ENCODE peak calls at places on chromosomes 4 and X, in five cellular contexts. X is upper lobe of right lung; Y is pancreas; N is spleen; T is CD8-positive, alpha-beta T cell. A is an unnamed sample.

GRCh38 chr4:6123976-6124375 is 76.4 kb downstream of the JAKMIP1 start:
- DNase-seq in X (peak; percentile 46), Y (no peak), N (no peak), T (no peak), A (no peak)

GRCh38 chrX:11137543-11138139 is 26.5 kb downstream of the HCCS start:
- DNase-seq in X (no peak), Y (no peak), N (no peak), T (no peak), A (no peak)

GRCh38 chr4:99960648-99961047 is 10.6 kb upstream of the H2AZ1 start:
- DNase-seq in X (no peak), Y (no peak), N (no peak), T (no peak), A (no peak)

GRCh38 chr4:114378306-114378903 is 220.2 kb upstream of the UGT8 start:
- DNase-seq in X (no peak), Y (no peak), N (no peak), T (no peak), A (no peak)

GRCh38 chrX:46260502-46260901 is 284.7 kb downstream of the ZNF674 start:
- DNase-seq in X (no peak), Y (no peak), N (no peak), T (no peak), A (no peak)

GRCh38 chrX:40035726-40036125 is 62.0 kb downstream of the BCOR start:
- DNase-seq in X (no peak), Y (no peak), N (no peak), T (no peak), A (no peak)

GRCh38 chr4:8113611-8114343 is 44.8 kb downstream of the ABLIM2 start:
- DNase-seq in X (no peak), Y (no peak), N (peak; percentile 71), T (no peak), A (no peak)

GRCh38 chrX:133448512-133449076 is 33.3 kb upstream of the GPC4 start:
- DNase-seq in X (no peak), Y (no peak), N (no peak), T (no peak), A (no peak)

GRCh38 chrX:72238721-72239475 is at the start of gene ERCC6L:
- DNase-seq in X (peak; percentile 93), Y (peak; percentile 85), N (peak; percentile 95), T (peak; percentile 65), A (peak; percentile 95)

GRCh38 chr4:11455201-11455835 is 26.6 kb upstream of the HS3ST1 start:
- DNase-seq in X (no peak), Y (no peak), N (no peak), T (no peak), A (no peak)

GRCh38 chr4:156223985-156224384 is 270.3 kb upstream of the CTSO start:
- DNase-seq in X (no peak), Y (no peak), N (no peak), T (no peak), A (no peak)

GRCh38 chr4:156545003-156545785 is 426.4 kb downstream of the PDGFC start:
- DNase-seq in X (no peak), Y (no peak), N (no peak), T (no peak), A (no peak)

GRCh38 chr4:44738615-44739014 is 12.3 kb upstream of the GNPDA2 start:
- DNase-seq in X (no peak), Y (no peak), N (no peak), T (no peak), A (no peak)

GRCh38 chr4:124903995-124904722 is 191.6 kb upstream of the ANKRD50 start:
- DNase-seq in X (no peak), Y (peak; percentile 49), N (no peak), T (no peak), A (peak; percentile 47)

GRCh38 chr4:173642509-173642908 is 112.5 kb upstream of the HAND2 start:
- DNase-seq in X (no peak), Y (no peak), N (no peak), T (no peak), A (no peak)

GRCh38 chr4:172514801-172515200 is 653.8 kb upstream of the GALNT7 start:
- DNase-seq in X (no peak), Y (no peak), N (no peak), T (no peak), A (no peak)

GRCh38 chr4:183996868-183997267 is 91.8 kb downstream of the STOX2 start:
- DNase-seq in X (no peak), Y (no peak), N (no peak), T (no peak), A (no peak)

GRCh38 chrX:141936080-141936479 is 32.4 kb downstream of the MAGEC1 start:
- DNase-seq in X (no peak), Y (no peak), N (no peak), T (no peak), A (no peak)

DNA sequence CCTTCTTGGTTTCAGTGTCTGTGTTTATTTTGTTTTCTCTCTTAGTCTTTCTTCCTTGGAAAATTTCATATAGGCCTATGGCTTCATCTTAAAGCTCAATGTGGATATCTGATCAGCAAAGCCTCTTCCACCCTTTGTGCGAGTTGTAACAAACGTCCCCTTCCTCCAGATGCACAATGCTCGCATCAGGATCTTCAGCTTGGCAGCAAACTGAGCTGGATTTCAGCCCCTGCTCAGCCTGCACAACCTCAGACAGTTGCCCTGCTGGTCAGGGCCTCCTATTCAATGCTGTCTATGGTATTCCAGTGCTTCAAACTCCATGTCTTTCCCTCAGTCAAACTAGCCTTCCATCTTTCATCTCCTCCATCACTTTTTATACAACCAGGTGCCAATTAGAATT is 309.4 kb downstream of the ARHGAP24 start:
- DNase-seq in X (no peak), Y (no peak), N (no peak), T (no peak), A (no peak)
- H3K27ac ChIP-seq in X (no peak overlapping the region), Y (no peak overlapping the region), N (peak overlapping the region; percentile 4), T (no peak overlapping the region), A (no peak overlapping the region)

GRCh38 chr4:76011018-76011670 is 3.8 kb upstream of the CXCL9 start:
- DNase-seq in X (peak; percentile 61), Y (no peak), N (no peak), T (no peak), A (no peak)

GRCh38 chr4:76013540-76013939 is 6.2 kb upstream of the CXCL9 start:
- DNase-seq in X (no peak), Y (no peak), N (no peak), T (no peak), A (no peak)

GRCh38 chr4:76016383-76016782 is 6.9 kb downstream of the CXCL10 start:
- DNase-seq in X (no peak), Y (peak; percentile 86), N (no peak), T (no peak), A (no peak)

GRCh38 chr4:76011700-76012387 is 4.5 kb upstream of the CXCL9 start:
- DNase-seq in X (no peak), Y (no peak), N (no peak), T (no peak), A (no peak)

DNA sequence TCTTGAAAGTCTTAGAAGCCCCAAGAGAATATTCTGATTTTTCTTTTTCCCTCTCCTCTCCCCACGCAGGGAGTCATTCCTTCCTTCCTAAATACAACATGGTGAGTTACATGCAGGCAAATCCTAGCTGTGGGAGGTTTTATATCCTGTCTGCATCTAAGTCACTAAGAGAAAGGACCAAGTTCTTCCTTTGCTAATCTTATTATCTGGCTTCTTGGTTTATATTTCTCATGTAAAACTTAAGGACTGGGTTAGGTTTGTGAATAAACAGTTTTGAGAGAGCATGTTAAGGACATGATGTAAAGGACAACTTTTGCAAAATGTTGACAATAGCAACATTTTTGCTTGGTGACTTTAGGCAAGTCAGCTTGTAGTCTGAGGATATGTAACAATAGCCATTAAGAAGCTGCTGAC is 5.1 kb upstream of the CXCL9 start:
- DNase-seq in X (no peak), Y (no peak), N (no peak), T (no peak), A (no peak)
- H3K27ac ChIP-seq in X (peak overlapping the region; percentile 74), Y (no peak overlapping the region), N (peak overlapping the region; percentile 71), T (no peak overlapping the region), A (no peak overlapping the region)

DNA sequence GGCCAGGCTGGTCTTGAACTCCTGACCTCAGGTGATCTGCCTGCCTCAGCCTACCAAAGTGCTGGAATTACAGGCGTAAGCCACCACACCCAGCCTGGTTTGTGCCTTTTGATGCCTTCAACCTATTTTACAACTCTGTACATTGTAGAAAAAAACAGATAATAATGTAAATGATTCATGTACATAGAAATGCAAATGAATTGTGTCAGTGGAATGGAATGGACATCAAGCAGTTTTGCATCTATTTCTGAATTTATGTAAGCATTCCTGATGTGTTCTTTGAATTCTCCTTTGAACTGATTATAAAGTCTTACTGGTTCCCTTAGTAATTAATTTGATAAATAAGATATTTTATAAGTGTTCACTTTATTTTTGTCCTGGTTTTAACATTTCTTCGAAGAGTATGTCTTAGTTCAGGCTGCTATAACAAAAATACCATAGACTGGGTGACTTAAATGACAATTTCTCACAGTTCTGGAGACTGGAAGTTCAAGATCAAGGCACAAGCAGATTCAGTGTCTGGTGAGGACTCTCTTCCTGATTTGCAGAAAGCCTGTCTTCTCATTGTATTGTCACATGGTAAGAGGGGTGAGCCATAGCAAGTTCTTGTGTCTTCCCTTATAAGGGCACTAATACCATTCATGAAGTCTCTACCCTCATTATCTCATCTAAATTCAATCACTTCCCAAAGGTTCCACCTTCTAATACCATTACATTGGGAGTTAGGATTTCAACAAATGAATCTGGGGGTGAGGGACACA is 162.2 kb upstream of the S100G start:
- DNase-seq in X (no peak), Y (no peak), N (no peak), T (no peak), A (no peak)
- H3K27ac ChIP-seq in X (no peak overlapping the region), Y (no peak overlapping the region), N (no peak overlapping the region), T (no peak overlapping the region), A (no peak overlapping the region)

GRCh38 chrX:154379569-154379951 is 465 bp downstream of the EMD start:
- DNase-seq in X (no peak), Y (no peak), N (no peak), T (no peak), A (no peak)
- H3K27ac ChIP-seq in X (peak overlapping the region; percentile 96), Y (peak overlapping the region; percentile 96), N (peak overlapping the region; percentile 97), T (peak overlapping the region; percentile 99), A (peak overlapping the region; percentile 92)

DNA sequence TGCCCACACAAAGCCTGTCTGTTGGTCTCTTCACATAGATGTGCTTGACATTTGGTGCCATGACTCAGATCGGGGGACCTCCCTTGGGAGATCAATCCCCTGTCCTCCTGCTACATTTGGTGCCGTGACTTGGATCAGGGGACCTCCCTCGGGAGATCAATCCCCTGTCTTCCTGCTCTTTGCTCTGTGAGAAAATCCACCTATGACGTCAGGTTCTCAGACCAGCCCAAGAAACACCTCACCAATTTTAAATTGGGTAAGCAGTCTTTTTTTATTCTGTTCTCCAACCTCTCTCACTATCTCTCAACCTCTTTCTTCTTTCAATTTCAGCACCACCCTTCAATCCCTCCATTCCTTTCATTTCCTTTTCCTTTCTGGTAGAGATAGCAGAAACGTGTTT is 159.6 kb upstream of the AGTR2 start:
- DNase-seq in X (no peak), Y (no peak), N (no peak), T (no peak), A (no peak)
- H3K27ac ChIP-seq in X (peak overlapping the region; percentile 58), Y (no peak overlapping the region), N (no peak overlapping the region), T (no peak overlapping the region), A (no peak overlapping the region)

DNA sequence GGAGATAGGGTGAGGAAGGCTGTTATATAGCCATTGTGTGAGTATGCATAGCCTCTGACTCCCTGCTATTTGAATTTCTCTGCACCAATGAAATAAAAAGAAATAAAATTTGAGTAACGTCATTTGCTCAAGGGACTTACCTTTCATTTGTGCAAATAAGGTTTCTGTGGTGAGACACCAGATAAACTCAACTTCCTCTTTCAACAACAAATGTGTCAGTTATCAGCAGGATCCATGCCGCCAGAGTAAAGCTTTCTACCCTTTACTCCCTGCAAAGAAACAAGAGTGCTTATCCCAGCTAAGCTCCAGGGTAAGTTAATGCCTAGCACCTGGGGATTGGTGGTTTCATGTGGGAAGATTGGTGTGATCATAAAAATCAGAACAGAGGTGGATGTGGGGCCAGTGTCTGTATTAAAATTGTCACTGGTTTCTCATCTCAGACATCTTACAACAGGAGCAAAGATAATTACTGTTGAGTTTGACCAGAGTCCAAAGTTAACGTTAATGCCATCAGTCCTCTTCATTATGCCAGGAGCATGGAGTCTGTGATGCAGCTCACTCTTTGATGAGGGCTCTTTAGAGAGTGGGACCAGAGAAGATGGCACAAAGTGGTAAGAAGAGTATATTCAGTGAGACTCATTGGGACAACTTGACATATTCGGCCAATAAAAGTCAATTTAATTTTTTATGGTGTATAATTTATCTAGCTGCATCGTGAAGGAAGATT is at the start of gene P2RY10:
- DNase-seq in X (no peak), Y (no peak), N (no peak), T (peak; percentile 1), A (no peak)
- H3K27ac ChIP-seq in X (no peak within 1 kb of the TSS), Y (no peak within 1 kb of the TSS), N (peak within 1 kb of the TSS; percentile 73), T (peak within 1 kb of the TSS; percentile 89), A (no peak within 1 kb of the TSS)